ENCODE peak calls at places on chromosomes 12 and 14, in five cellular contexts. One of them, this sample, is unnamed.

GRCh38 chr12:109065154-109065852 is 12.9 kb downstream of the USP30 start:
- DNase-seq in bronchial epithelial cell: no peak
- DNase-seq in progenitor cell of endocrine pancreas: no peak
- DNase-seq in GM20000: no peak
- DNase-seq in neural progenitor cell: no peak
- DNase-seq in this sample: no peak

GRCh38 chr14:74945852-74946658 is 9.3 kb downstream of the PGF start:
- DNase-seq in bronchial epithelial cell: peak
- DNase-seq in neural progenitor cell: peak
- DNase-seq in GM20000: peak
- DNase-seq in progenitor cell of endocrine pancreas: peak
- DNase-seq in this sample: peak

GRCh38 chr12:71636704-71637115 is 26.9 kb downstream of the ZFC3H1 start:
- DNase-seq in neural progenitor cell: peak
- DNase-seq in progenitor cell of endocrine pancreas: no peak
- DNase-seq in bronchial epithelial cell: peak
- DNase-seq in GM20000: peak
- DNase-seq in this sample: peak

GRCh38 chr14:24982472-24983155 is 67.3 kb downstream of the STXBP6 start:
- DNase-seq in neural progenitor cell: no peak
- DNase-seq in bronchial epithelial cell: peak
- DNase-seq in progenitor cell of endocrine pancreas: no peak
- DNase-seq in GM20000: no peak
- DNase-seq in this sample: no peak

GRCh38 chr14:59123975-59124374 is 64.5 kb upstream of the DAAM1 start:
- DNase-seq in neural progenitor cell: no peak
- DNase-seq in progenitor cell of endocrine pancreas: no peak
- DNase-seq in bronchial epithelial cell: peak
- DNase-seq in GM20000: no peak
- DNase-seq in this sample: no peak

GRCh38 chr12:32062841-32063240 is 43.8 kb upstream of the BICD1 start:
- DNase-seq in bronchial epithelial cell: no peak
- DNase-seq in progenitor cell of endocrine pancreas: no peak
- DNase-seq in neural progenitor cell: no peak
- DNase-seq in GM20000: peak
- DNase-seq in this sample: no peak

GRCh38 chr14:71309756-71310155 is 402.5 kb downstream of the PCNX1 start:
- DNase-seq in neural progenitor cell: no peak
- DNase-seq in GM20000: no peak
- DNase-seq in progenitor cell of endocrine pancreas: no peak
- DNase-seq in bronchial epithelial cell: no peak
- DNase-seq in this sample: no peak

GRCh38 chr12:114063435-114063834 is 97.3 kb upstream of the RBM19 start:
- DNase-seq in progenitor cell of endocrine pancreas: no peak
- DNase-seq in neural progenitor cell: no peak
- DNase-seq in bronchial epithelial cell: no peak
- DNase-seq in GM20000: no peak
- DNase-seq in this sample: no peak

GRCh38 chr12:110349096-110349495 is 54.4 kb downstream of the ANAPC7 start:
- DNase-seq in progenitor cell of endocrine pancreas: no peak
- DNase-seq in bronchial epithelial cell: no peak
- DNase-seq in GM20000: no peak
- DNase-seq in neural progenitor cell: no peak
- DNase-seq in this sample: no peak

GRCh38 chr12:117842630-117843029 is 126.2 kb downstream of the KSR2 start:
- DNase-seq in progenitor cell of endocrine pancreas: no peak
- DNase-seq in GM20000: no peak
- DNase-seq in bronchial epithelial cell: no peak
- DNase-seq in neural progenitor cell: no peak
- DNase-seq in this sample: no peak

GRCh38 chr12:117311-117710 is 50.7 kb downstream of the IQSEC3 start:
- DNase-seq in neural progenitor cell: no peak
- DNase-seq in progenitor cell of endocrine pancreas: no peak
- DNase-seq in GM20000: no peak
- DNase-seq in bronchial epithelial cell: no peak
- DNase-seq in this sample: no peak

GRCh38 chr14:95892142-95892541 is 15.5 kb downstream of the TUNAR start:
- DNase-seq in bronchial epithelial cell: no peak
- DNase-seq in GM20000: no peak
- DNase-seq in progenitor cell of endocrine pancreas: no peak
- DNase-seq in neural progenitor cell: no peak
- DNase-seq in this sample: no peak

GRCh38 chr12:1933342-1933992 is 15.0 kb upstream of the CACNA2D4 start:
- DNase-seq in GM20000: peak
- DNase-seq in progenitor cell of endocrine pancreas: no peak
- DNase-seq in bronchial epithelial cell: no peak
- DNase-seq in neural progenitor cell: peak
- DNase-seq in this sample: peak

GRCh38 chr12:45458238-45458637 is 242.3 kb downstream of the ANO6 start:
- DNase-seq in progenitor cell of endocrine pancreas: no peak
- DNase-seq in GM20000: no peak
- DNase-seq in neural progenitor cell: no peak
- DNase-seq in bronchial epithelial cell: no peak
- DNase-seq in this sample: no peak

GRCh38 chr12:121536929-121537813 is 43.7 kb downstream of the KDM2B start:
- DNase-seq in GM20000: peak
- DNase-seq in neural progenitor cell: peak
- DNase-seq in bronchial epithelial cell: no peak
- DNase-seq in progenitor cell of endocrine pancreas: peak
- DNase-seq in this sample: peak

GRCh38 chr12:41269056-41269455 is 80.9 kb downstream of the PDZRN4 start:
- DNase-seq in neural progenitor cell: no peak
- DNase-seq in progenitor cell of endocrine pancreas: no peak
- DNase-seq in GM20000: no peak
- DNase-seq in bronchial epithelial cell: no peak
- DNase-seq in this sample: no peak

GRCh38 chr12:95687937-95688336 is 102.6 kb downstream of the NTN4 start:
- DNase-seq in neural progenitor cell: no peak
- DNase-seq in bronchial epithelial cell: peak
- DNase-seq in GM20000: no peak
- DNase-seq in progenitor cell of endocrine pancreas: no peak
- DNase-seq in this sample: no peak

GRCh38 chr12:109759076-109759420 is 45.4 kb downstream of the FAM222A start:
- DNase-seq in bronchial epithelial cell: no peak
- DNase-seq in progenitor cell of endocrine pancreas: no peak
- DNase-seq in GM20000: no peak
- DNase-seq in neural progenitor cell: no peak
- DNase-seq in this sample: no peak

GRCh38 chr12:6960291-6961277 is 9.4 kb downstream of the PTPN6 start:
- DNase-seq in bronchial epithelial cell: no peak
- DNase-seq in GM20000: peak
- DNase-seq in progenitor cell of endocrine pancreas: no peak
- DNase-seq in neural progenitor cell: peak
- DNase-seq in this sample: no peak

GRCh38 chr12:111841236-111841749 is 735 bp upstream of the MAPKAPK5 start:
- DNase-seq in bronchial epithelial cell: no peak
- DNase-seq in progenitor cell of endocrine pancreas: no peak
- DNase-seq in GM20000: no peak
- DNase-seq in neural progenitor cell: no peak
- DNase-seq in this sample: no peak

GRCh38 chr14:89589400-89590128 is 172.5 kb upstream of the FOXN3 start:
- DNase-seq in bronchial epithelial cell: no peak
- DNase-seq in GM20000: peak
- DNase-seq in progenitor cell of endocrine pancreas: no peak
- DNase-seq in neural progenitor cell: no peak
- DNase-seq in this sample: no peak

DNA sequence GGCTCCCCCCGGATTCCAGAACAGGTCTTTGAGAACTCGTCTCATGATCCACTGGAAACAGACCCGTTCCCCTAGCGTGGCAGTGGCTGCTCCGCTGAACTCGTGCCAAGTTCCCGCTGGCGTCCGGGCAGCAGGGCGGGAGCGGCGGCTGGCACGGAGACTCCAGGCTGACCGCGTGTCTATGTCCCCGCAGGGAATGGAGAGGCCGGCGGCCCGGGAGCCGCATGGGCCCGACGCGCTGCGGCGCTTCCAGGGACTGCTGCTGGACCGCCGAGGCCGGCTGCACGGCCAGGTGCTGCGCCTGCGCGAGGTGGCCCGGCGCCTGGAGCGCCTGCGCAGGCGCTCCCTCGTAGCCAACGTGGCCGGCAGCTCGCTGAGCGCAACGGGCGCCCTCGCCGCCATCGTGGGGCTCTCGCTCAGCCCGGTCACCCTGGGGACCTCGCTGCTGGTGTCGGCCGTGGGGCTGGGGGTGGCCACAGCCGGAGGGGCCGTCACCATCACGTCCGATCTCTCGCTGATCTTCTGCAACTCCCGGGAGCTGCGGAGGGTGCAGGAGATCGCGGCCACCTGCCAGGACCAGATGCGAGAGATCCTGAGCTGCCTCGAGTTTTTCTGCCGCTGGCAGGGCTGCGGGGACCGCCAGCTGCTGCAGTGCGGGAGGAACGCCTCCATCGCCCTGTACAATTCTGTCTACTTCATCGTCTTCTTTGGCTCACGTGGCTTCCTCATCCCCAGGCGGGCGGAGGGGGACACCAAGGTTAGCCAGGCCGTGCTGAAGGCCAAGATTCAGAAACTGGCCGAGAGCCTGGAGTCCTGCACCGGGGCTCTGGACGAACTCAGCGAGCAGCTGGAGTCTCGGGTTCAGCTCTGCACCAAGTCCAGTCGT is 1.5 kb downstream of the APOLD1 start:
- DNase-seq in bronchial epithelial cell: peak
- DNase-seq in GM20000: peak
- DNase-seq in neural progenitor cell: peak
- DNase-seq in progenitor cell of endocrine pancreas: peak
- DNase-seq in this sample: peak
- TF ChIP-seq CTCF in bronchial epithelial cell: no peak
- TF ChIP-seq CTCF in GM20000: no peak
- TF ChIP-seq CTCF in neural progenitor cell: no peak
- TF ChIP-seq CTCF in progenitor cell of endocrine pancreas: peak
- TF ChIP-seq CTCF in this sample: no peak

DNA sequence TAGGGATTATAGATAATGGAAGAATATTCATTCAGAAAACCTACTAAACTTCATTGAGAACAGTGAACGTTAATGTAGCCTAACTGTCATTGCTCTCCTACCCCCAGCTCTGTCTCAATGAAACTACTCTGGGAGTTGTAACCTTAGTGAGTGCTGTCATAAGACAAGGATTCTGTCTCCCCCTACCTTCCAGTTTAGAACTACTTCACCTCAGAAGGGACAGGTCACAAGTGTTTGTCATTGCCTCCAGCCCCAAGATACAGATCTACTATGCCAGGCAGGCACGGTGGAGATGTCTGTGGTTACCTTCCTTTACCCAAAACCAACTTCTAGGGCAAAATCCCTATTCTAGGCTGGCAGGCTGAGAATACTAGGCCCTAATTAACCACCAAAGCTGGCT is 833.1 kb upstream of the SEL1L start:
- DNase-seq in GM20000: no peak
- DNase-seq in neural progenitor cell: peak
- DNase-seq in bronchial epithelial cell: no peak
- DNase-seq in progenitor cell of endocrine pancreas: no peak
- DNase-seq in this sample: no peak
- TF ChIP-seq CTCF in GM20000: no peak
- TF ChIP-seq CTCF in neural progenitor cell: peak
- TF ChIP-seq CTCF in bronchial epithelial cell: no peak
- TF ChIP-seq CTCF in progenitor cell of endocrine pancreas: no peak
- TF ChIP-seq CTCF in this sample: no peak

GRCh38 chr14:104001003-104001402 is 58.7 kb upstream of the RD3L start:
- DNase-seq in progenitor cell of endocrine pancreas: no peak
- DNase-seq in GM20000: no peak
- DNase-seq in bronchial epithelial cell: no peak
- DNase-seq in neural progenitor cell: peak
- DNase-seq in this sample: peak
- TF ChIP-seq CTCF in progenitor cell of endocrine pancreas: peak
- TF ChIP-seq CTCF in GM20000: no peak
- TF ChIP-seq CTCF in bronchial epithelial cell: peak
- TF ChIP-seq CTCF in neural progenitor cell: peak
- TF ChIP-seq CTCF in this sample: peak

DNA sequence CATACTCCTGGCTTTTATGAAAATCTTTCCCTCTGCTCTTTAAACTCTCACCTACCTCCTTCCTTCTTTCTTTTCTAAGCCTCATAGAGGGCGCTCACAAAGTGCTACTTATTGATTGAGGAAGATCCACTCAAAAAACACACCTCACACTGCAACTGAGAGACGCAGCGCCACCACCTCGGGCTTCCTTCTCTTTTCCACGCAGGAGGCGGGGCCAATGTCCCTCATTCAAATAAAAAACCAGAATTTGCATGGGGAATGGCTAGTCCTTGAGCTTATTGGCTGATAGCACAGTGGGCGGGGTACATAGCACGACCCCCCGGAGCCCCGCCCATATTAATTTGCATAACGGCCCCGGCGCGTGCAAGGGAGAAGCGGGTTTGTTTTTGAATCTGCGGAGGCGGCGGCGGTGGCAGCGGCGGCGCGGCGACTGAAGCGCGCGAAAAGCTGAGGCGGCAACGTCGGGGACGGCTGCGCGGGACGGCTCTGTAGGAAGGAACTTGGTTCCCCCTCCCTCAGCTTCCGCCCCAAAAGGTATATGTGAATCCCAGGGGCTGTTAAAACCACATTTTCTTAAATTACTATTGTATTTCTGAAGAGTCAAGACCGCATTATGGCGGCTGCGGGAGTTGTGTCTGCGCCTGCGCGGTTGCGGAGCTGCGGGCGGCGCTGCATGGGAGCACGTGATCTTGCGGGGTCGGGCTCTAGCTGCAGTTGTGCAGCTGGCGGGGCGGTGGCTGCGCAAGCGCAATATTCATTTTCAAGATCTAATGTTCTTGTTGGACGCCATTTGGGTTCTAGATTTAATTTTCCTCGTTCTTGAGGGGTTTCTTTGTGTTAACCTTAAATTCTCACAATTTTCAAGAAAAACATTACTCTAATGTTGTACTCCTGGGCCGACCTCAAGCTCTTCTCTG is at the start of gene ATF7IP:
- DNase-seq in progenitor cell of endocrine pancreas: peak
- DNase-seq in GM20000: peak
- DNase-seq in neural progenitor cell: peak
- DNase-seq in bronchial epithelial cell: peak
- DNase-seq in this sample: peak
- TF ChIP-seq CTCF in progenitor cell of endocrine pancreas: peak
- TF ChIP-seq CTCF in GM20000: no peak
- TF ChIP-seq CTCF in neural progenitor cell: peak
- TF ChIP-seq CTCF in bronchial epithelial cell: peak
- TF ChIP-seq CTCF in this sample: no peak

GRCh38 chr12:52318241-52318990 is 2.8 kb downstream of the KRT83 start:
- DNase-seq in progenitor cell of endocrine pancreas: no peak
- DNase-seq in neural progenitor cell: no peak
- DNase-seq in bronchial epithelial cell: no peak
- DNase-seq in GM20000: peak
- DNase-seq in this sample: no peak

GRCh38 chr12:52321433-52321832 is 235 bp upstream of the KRT83 start:
- DNase-seq in GM20000: peak
- DNase-seq in bronchial epithelial cell: no peak
- DNase-seq in progenitor cell of endocrine pancreas: no peak
- DNase-seq in neural progenitor cell: no peak
- DNase-seq in this sample: no peak

GRCh38 chr12:52317443-52318052 is 3.6 kb downstream of the KRT83 start:
- DNase-seq in GM20000: peak
- DNase-seq in bronchial epithelial cell: no peak
- DNase-seq in progenitor cell of endocrine pancreas: no peak
- DNase-seq in neural progenitor cell: no peak
- DNase-seq in this sample: no peak

GRCh38 chr12:52320784-52321400 is at the start of gene KRT83:
- DNase-seq in neural progenitor cell: no peak
- DNase-seq in bronchial epithelial cell: no peak
- DNase-seq in GM20000: no peak
- DNase-seq in progenitor cell of endocrine pancreas: no peak
- DNase-seq in this sample: no peak

GRCh38 chr12:52319097-52319496 is 2.1 kb downstream of the KRT83 start:
- DNase-seq in GM20000: peak
- DNase-seq in neural progenitor cell: no peak
- DNase-seq in progenitor cell of endocrine pancreas: no peak
- DNase-seq in bronchial epithelial cell: no peak
- DNase-seq in this sample: no peak
- TF ChIP-seq CTCF in GM20000: no peak
- TF ChIP-seq CTCF in neural progenitor cell: no peak
- TF ChIP-seq CTCF in progenitor cell of endocrine pancreas: no peak
- TF ChIP-seq CTCF in bronchial epithelial cell: peak
- TF ChIP-seq CTCF in this sample: no peak

GRCh38 chr12:20507061-20507460 is 138.7 kb downstream of the PDE3A start:
- DNase-seq in GM20000: no peak
- DNase-seq in neural progenitor cell: no peak
- DNase-seq in bronchial epithelial cell: no peak
- DNase-seq in progenitor cell of endocrine pancreas: no peak
- DNase-seq in this sample: no peak
- TF ChIP-seq CTCF in GM20000: no peak
- TF ChIP-seq CTCF in neural progenitor cell: no peak
- TF ChIP-seq CTCF in bronchial epithelial cell: no peak
- TF ChIP-seq CTCF in progenitor cell of endocrine pancreas: no peak
- TF ChIP-seq CTCF in this sample: no peak